ENCODE peak calls at places on chromosomes 16 and 17, in seven cellular contexts. A is effector CD4-positive, alpha-beta T cell; D is activated naive CD4-positive, alpha-beta T cell treated with Interleukin-2 at 50 U/mL for 16 hours; N is thoracic aorta; C is T-helper 1 cell; V is nucleus accumbens; M is coronary artery. O is an unnamed sample.

GRCh38 chr16:19748389-19749110 is 30.5 kb downstream of the IQCK start:
- DNase-seq in A (no peak), D (no peak), N (no peak), C (no peak), V (no peak), M (no peak), O (no peak)

GRCh38 chr17:45364531-45365390 is 47.9 kb upstream of the MAP3K14 start:
- DNase-seq in A (no peak), D (no peak), N (no peak), C (no peak), V (no peak), M (peak; percentile 62), O (no peak)

GRCh38 chr17:828761-829160 is 46.6 kb downstream of the MRM3 start:
- DNase-seq in A (no peak), D (no peak), N (no peak), C (no peak), V (no peak), M (no peak), O (no peak)

GRCh38 chr16:19179890-19180490 is 11.9 kb downstream of the SYT17 start:
- DNase-seq in A (no peak), D (peak; percentile 48), N (no peak), C (no peak), V (peak; percentile 15), M (no peak), O (peak; percentile 57)

GRCh38 chr16:3702082-3702481 is 15.2 kb downstream of the TRAP1 start:
- DNase-seq in A (no peak), D (no peak), N (no peak), C (no peak), V (no peak), M (no peak), O (no peak)

GRCh38 chr16:70696952-70697600 is 11.2 kb upstream of the MTSS2 start:
- DNase-seq in A (no peak), D (no peak), N (no peak), C (no peak), V (no peak), M (no peak), O (no peak)

GRCh38 chr16:57316390-57317017 is 32.0 kb upstream of the PLLP start:
- DNase-seq in A (no peak), D (no peak), N (no peak), C (no peak), V (no peak), M (peak; percentile 87), O (no peak)

GRCh38 chr17:77957215-77957868 is 1.2 kb upstream of the TNRC6C start:
- DNase-seq in A (no peak), D (no peak), N (no peak), C (no peak), V (no peak), M (no peak), O (no peak)

GRCh38 chr17:51298508-51299371 is 38.4 kb downstream of the UTP18 start:
- DNase-seq in A (no peak), D (no peak), N (no peak), C (no peak), V (no peak), M (no peak), O (no peak)

GRCh38 chr16:30786115-30786935 is 680 bp downstream of the ZNF629 start:
- DNase-seq in A (no peak), D (no peak), N (no peak), C (no peak), V (no peak), M (no peak), O (no peak)

GRCh38 chr17:4074831-4075495 is 67.9 kb downstream of the ZZEF1 start:
- DNase-seq in A (no peak), D (no peak), N (no peak), C (no peak), V (no peak), M (no peak), O (no peak)

GRCh38 chr16:21646721-21647561 is 5.5 kb downstream of the IGSF6 start:
- DNase-seq in A (peak; percentile 55), D (peak; percentile 82), N (no peak), C (peak; percentile 20), V (no peak), M (no peak), O (no peak)

GRCh38 chr17:77496831-77497577 is 356.2 kb downstream of the SEC14L1 start:
- DNase-seq in A (no peak), D (no peak), N (no peak), C (no peak), V (no peak), M (peak; percentile 68), O (no peak)

GRCh38 chr17:50598487-50598886 is 36.2 kb upstream of the ABCC3 start:
- DNase-seq in A (no peak), D (no peak), N (no peak), C (no peak), V (no peak), M (no peak), O (no peak)

GRCh38 chr17:50266384-50267073 is 7.7 kb upstream of the TMEM92 start:
- DNase-seq in A (no peak), D (no peak), N (no peak), C (no peak), V (no peak), M (peak; percentile 80), O (peak; percentile 3)

GRCh38 chr17:2995362-2995761 is 68.0 kb downstream of the OR1D5 start:
- DNase-seq in A (no peak), D (no peak), N (no peak), C (no peak), V (no peak), M (no peak), O (no peak)

GRCh38 chr17:48443712-48444111 is 13.7 kb upstream of the SKAP1 start:
- DNase-seq in A (no peak), D (no peak), N (no peak), C (no peak), V (no peak), M (no peak), O (no peak)

GRCh38 chr17:19736071-19736470 is 12.0 kb downstream of the ALDH3A1 start:
- DNase-seq in A (no peak), D (no peak), N (no peak), C (no peak), V (no peak), M (no peak), O (no peak)

GRCh38 chr17:27349540-27350021 is 55.7 kb downstream of the WSB1 start:
- DNase-seq in A (no peak), D (no peak), N (no peak), C (no peak), V (no peak), M (no peak), O (no peak)

GRCh38 chr16:1183235-1183907 is 30.5 kb downstream of the CACNA1H start:
- DNase-seq in A (no peak), D (no peak), N (no peak), C (no peak), V (peak; percentile 45), M (no peak), O (peak; percentile 66)

O was measured in head of caudate nucleus.